ENCODE peak calls at places on chromosomes 2 and 18, in six cellular contexts. One of them, this sample, is unnamed. For H3K36me3, the result is how much of the 10 kb centered on the place peaks cover.

GRCh38 chr18:79955302-79956075 is 4.0 kb upstream of the SLC66A2 start:
- DNase-seq in HCT116: no peak
- DNase-seq in K562: no peak
- DNase-seq in HepG2: no peak
- DNase-seq in GM12878: no peak
- DNase-seq in H1: no peak
- DNase-seq in this sample: no peak

GRCh38 chr18:47983055-47983454 is 52.6 kb upstream of the SMAD2 start:
- DNase-seq in HCT116: no peak
- DNase-seq in K562: no peak
- DNase-seq in HepG2: no peak
- DNase-seq in GM12878: no peak
- DNase-seq in H1: no peak
- DNase-seq in this sample: no peak

GRCh38 chr2:217074576-217075224 is 214.8 kb upstream of the TNP1 start:
- DNase-seq in HCT116: no peak
- DNase-seq in K562: no peak
- DNase-seq in HepG2: no peak
- DNase-seq in GM12878: no peak
- DNase-seq in H1: no peak
- DNase-seq in this sample: no peak

GRCh38 chr2:111140815-111141214 is 20.1 kb downstream of the BCL2L11 start:
- DNase-seq in HCT116: no peak
- DNase-seq in K562: no peak
- DNase-seq in HepG2: no peak
- DNase-seq in GM12878: no peak
- DNase-seq in H1: no peak
- DNase-seq in this sample: no peak

GRCh38 chr2:241014224-241014623 is 15.8 kb downstream of the SNED1 start:
- DNase-seq in HCT116: no peak
- DNase-seq in K562: no peak
- DNase-seq in HepG2: no peak
- DNase-seq in GM12878: no peak
- DNase-seq in H1: no peak
- DNase-seq in this sample: no peak

GRCh38 chr2:46656640-46657039 is 177.3 kb downstream of the TMEM247 start:
- DNase-seq in HCT116: no peak
- DNase-seq in K562: no peak
- DNase-seq in HepG2: no peak
- DNase-seq in GM12878: no peak
- DNase-seq in H1: no peak
- DNase-seq in this sample: no peak

GRCh38 chr2:208150956-208151355 is 5.0 kb upstream of the CRYGB start:
- DNase-seq in HCT116: no peak
- DNase-seq in K562: no peak
- DNase-seq in HepG2: no peak
- DNase-seq in GM12878: no peak
- DNase-seq in H1: no peak
- DNase-seq in this sample: no peak

GRCh38 chr18:35436076-35436649 is 59.0 kb upstream of the ZNF396 start:
- DNase-seq in HCT116: no peak
- DNase-seq in K562: no peak
- DNase-seq in HepG2: no peak
- DNase-seq in GM12878: no peak
- DNase-seq in H1: no peak
- DNase-seq in this sample: no peak

GRCh38 chr2:113705982-113706523 is 50.4 kb downstream of the SLC35F5 start:
- DNase-seq in HCT116: no peak
- DNase-seq in K562: no peak
- DNase-seq in HepG2: no peak
- DNase-seq in GM12878: no peak
- DNase-seq in H1: no peak
- DNase-seq in this sample: no peak

GRCh38 chr2:39023649-39024048 is 97.2 kb downstream of the SOS1 start:
- DNase-seq in HCT116: no peak
- DNase-seq in K562: no peak
- DNase-seq in HepG2: no peak
- DNase-seq in GM12878: no peak
- DNase-seq in H1: no peak
- DNase-seq in this sample: no peak

GRCh38 chr2:197307933-197308521 is 2.6 kb downstream of the ANKRD44 start:
- DNase-seq in HCT116: no peak
- DNase-seq in K562: no peak
- DNase-seq in HepG2: no peak
- DNase-seq in GM12878: no peak
- DNase-seq in H1: no peak
- DNase-seq in this sample: no peak

GRCh38 chr2:143431316-143431715 is 302.1 kb downstream of the ARHGAP15 start:
- DNase-seq in HCT116: no peak
- DNase-seq in K562: no peak
- DNase-seq in HepG2: no peak
- DNase-seq in GM12878: no peak
- DNase-seq in H1: no peak
- DNase-seq in this sample: no peak

GRCh38 chr2:240986787-240987411 is 11.5 kb upstream of the SNED1 start:
- DNase-seq in HCT116: no peak
- DNase-seq in K562: no peak
- DNase-seq in HepG2: no peak
- DNase-seq in GM12878: no peak
- DNase-seq in H1: no peak
- DNase-seq in this sample: no peak

GRCh38 chr2:870426-870825 is 80.2 kb upstream of the SNTG2 start:
- DNase-seq in HCT116: no peak
- DNase-seq in K562: no peak
- DNase-seq in HepG2: no peak
- DNase-seq in GM12878: no peak
- DNase-seq in H1: no peak
- DNase-seq in this sample: no peak

GRCh38 chr18:48988508-48989303 is 37.9 kb upstream of the SMAD7 start:
- DNase-seq in HCT116: no peak
- DNase-seq in K562: no peak
- DNase-seq in HepG2: no peak
- DNase-seq in GM12878: no peak
- DNase-seq in H1: no peak
- DNase-seq in this sample: no peak

GRCh38 chr2:191357682-191358081 is 112.5 kb downstream of the MYO1B start:
- DNase-seq in HCT116: no peak
- DNase-seq in K562: no peak
- DNase-seq in HepG2: no peak
- DNase-seq in GM12878: no peak
- DNase-seq in H1: no peak
- DNase-seq in this sample: no peak

GRCh38 chr2:192201116-192201515 is 6.4 kb upstream of the TMEFF2 start:
- DNase-seq in HCT116: no peak
- DNase-seq in K562: no peak
- DNase-seq in HepG2: no peak
- DNase-seq in GM12878: no peak
- DNase-seq in H1: no peak
- DNase-seq in this sample: no peak

GRCh38 chr2:235763816-235764215 is 270.0 kb downstream of the AGAP1 start:
- DNase-seq in HCT116: no peak
- DNase-seq in K562: no peak
- DNase-seq in HepG2: no peak
- DNase-seq in GM12878: no peak
- DNase-seq in H1: no peak
- DNase-seq in this sample: no peak

GRCh38 chr2:136783856-136784255 is 18.5 kb downstream of the THSD7B start:
- DNase-seq in HCT116: no peak
- DNase-seq in K562: no peak
- DNase-seq in HepG2: no peak
- DNase-seq in GM12878: no peak
- DNase-seq in H1: no peak
- DNase-seq in this sample: no peak

GRCh38 chr2:2795438-2796091 is 464.5 kb upstream of the MYT1L start:
- DNase-seq in HCT116: no peak
- DNase-seq in K562: no peak
- DNase-seq in HepG2: no peak
- DNase-seq in GM12878: no peak
- DNase-seq in H1: no peak
- DNase-seq in this sample: no peak

GRCh38 chr2:220460257-220460985 is 833.0 kb downstream of the SLC4A3 start:
- DNase-seq in HCT116: peak
- DNase-seq in K562: no peak
- DNase-seq in HepG2: no peak
- DNase-seq in GM12878: no peak
- DNase-seq in H1: no peak
- DNase-seq in this sample: peak

GRCh38 chr2:69163109-69163508 is 150.1 kb downstream of the ANTXR1 start:
- DNase-seq in HCT116: peak
- DNase-seq in K562: no peak
- DNase-seq in HepG2: no peak
- DNase-seq in GM12878: peak
- DNase-seq in H1: no peak
- DNase-seq in this sample: peak
- TF ChIP-seq ZNF274 in HCT116: no peak
- TF ChIP-seq ZNF274 in K562: no peak
- TF ChIP-seq ZNF274 in HepG2: no peak
- TF ChIP-seq ZNF274 in GM12878: no peak
- TF ChIP-seq ZNF274 in H1: no peak
- TF ChIP-seq ZNF274 in this sample: no peak

GRCh38 chr18:38318416-38318815 is 752.8 kb upstream of the CELF4 start:
- DNase-seq in HCT116: no peak
- DNase-seq in K562: no peak
- DNase-seq in HepG2: no peak
- DNase-seq in GM12878: no peak
- DNase-seq in H1: no peak
- DNase-seq in this sample: no peak
- TF ChIP-seq YY1 in HCT116: no peak
- TF ChIP-seq YY1 in K562: no peak
- TF ChIP-seq YY1 in HepG2: no peak
- TF ChIP-seq YY1 in GM12878: no peak
- TF ChIP-seq YY1 in H1: no peak
- TF ChIP-seq YY1 in this sample: no peak

GRCh38 chr18:76383636-76384035 is 111.4 kb downstream of the ZNF516 start:
- DNase-seq in HCT116: no peak
- DNase-seq in K562: no peak
- DNase-seq in HepG2: no peak
- DNase-seq in GM12878: no peak
- DNase-seq in H1: no peak
- DNase-seq in this sample: no peak
- H3K36me3 ChIP-seq in HCT116: under half
- H3K36me3 ChIP-seq in K562: under half
- H3K36me3 ChIP-seq in HepG2: under half
- H3K36me3 ChIP-seq in GM12878: under half
- H3K36me3 ChIP-seq in H1: under half
- H3K36me3 ChIP-seq in this sample: under half

GRCh38 chr18:46401486-46402115 is 255.4 kb downstream of the LOXHD1 start:
- DNase-seq in HCT116: no peak
- DNase-seq in K562: no peak
- DNase-seq in HepG2: no peak
- DNase-seq in GM12878: no peak
- DNase-seq in H1: no peak
- DNase-seq in this sample: no peak

GRCh38 chr18:46398625-46399024 is 258.4 kb downstream of the LOXHD1 start:
- DNase-seq in HCT116: no peak
- DNase-seq in K562: no peak
- DNase-seq in HepG2: no peak
- DNase-seq in GM12878: no peak
- DNase-seq in H1: no peak
- DNase-seq in this sample: no peak

GRCh38 chr18:46402396-46402795 is 254.6 kb downstream of the LOXHD1 start:
- DNase-seq in HCT116: no peak
- DNase-seq in K562: no peak
- DNase-seq in HepG2: no peak
- DNase-seq in GM12878: no peak
- DNase-seq in H1: no peak
- DNase-seq in this sample: no peak

GRCh38 chr18:46399276-46399675 is 257.7 kb downstream of the LOXHD1 start:
- DNase-seq in HCT116: no peak
- DNase-seq in K562: no peak
- DNase-seq in HepG2: no peak
- DNase-seq in GM12878: no peak
- DNase-seq in H1: no peak
- DNase-seq in this sample: no peak

GRCh38 chr18:46400449-46400848 is 256.6 kb downstream of the LOXHD1 start:
- DNase-seq in HCT116: no peak
- DNase-seq in K562: no peak
- DNase-seq in HepG2: no peak
- DNase-seq in GM12878: no peak
- DNase-seq in H1: no peak
- DNase-seq in this sample: no peak
- TF ChIP-seq ZNF274 in HCT116: no peak
- TF ChIP-seq ZNF274 in K562: no peak
- TF ChIP-seq ZNF274 in HepG2: no peak
- TF ChIP-seq ZNF274 in GM12878: no peak
- TF ChIP-seq ZNF274 in H1: no peak
- TF ChIP-seq ZNF274 in this sample: no peak